ENCODE peak calls at places on chromosomes 13 and 19, in seven cellular contexts. One of them, this sample, is unnamed.

GRCh38 chr19:40607311-40607871 is 6.2 kb downstream of the LTBP4 start:
- DNase-seq in choroid plexus epithelial cell: no peak
- DNase-seq in colonic mucosa: peak; percentile 89
- DNase-seq in tibial artery: peak; percentile 69
- DNase-seq in cardiac fibroblast: no peak
- DNase-seq in bronchial epithelial cell: no peak
- DNase-seq in body of pancreas: no peak
- DNase-seq in this sample: no peak

GRCh38 chr19:50893047-50893737 is 18.0 kb downstream of the KLK4 start:
- DNase-seq in choroid plexus epithelial cell: no peak
- DNase-seq in colonic mucosa: no peak
- DNase-seq in tibial artery: no peak
- DNase-seq in cardiac fibroblast: no peak
- DNase-seq in bronchial epithelial cell: no peak
- DNase-seq in body of pancreas: peak; percentile 15
- DNase-seq in this sample: no peak

GRCh38 chr13:94433055-94433947 is 46.2 kb downstream of the DCT start:
- DNase-seq in choroid plexus epithelial cell: no peak
- DNase-seq in colonic mucosa: no peak
- DNase-seq in tibial artery: no peak
- DNase-seq in cardiac fibroblast: no peak
- DNase-seq in bronchial epithelial cell: peak; percentile 21
- DNase-seq in body of pancreas: no peak
- DNase-seq in this sample: no peak

GRCh38 chr19:16829822-16830289 is 658 bp downstream of the SIN3B start:
- DNase-seq in choroid plexus epithelial cell: no peak
- DNase-seq in colonic mucosa: no peak
- DNase-seq in tibial artery: no peak
- DNase-seq in cardiac fibroblast: no peak
- DNase-seq in bronchial epithelial cell: no peak
- DNase-seq in body of pancreas: no peak
- DNase-seq in this sample: no peak

GRCh38 chr13:39684531-39685137 is 29.2 kb downstream of the COG6 start:
- DNase-seq in choroid plexus epithelial cell: peak; percentile 72
- DNase-seq in colonic mucosa: no peak
- DNase-seq in tibial artery: no peak
- DNase-seq in cardiac fibroblast: peak; percentile 70
- DNase-seq in bronchial epithelial cell: peak; percentile 56
- DNase-seq in body of pancreas: no peak
- DNase-seq in this sample: no peak

GRCh38 chr13:110853235-110853721 is 61.6 kb downstream of the ANKRD10 start:
- DNase-seq in choroid plexus epithelial cell: peak; percentile 76
- DNase-seq in colonic mucosa: no peak
- DNase-seq in tibial artery: no peak
- DNase-seq in cardiac fibroblast: peak; percentile 47
- DNase-seq in bronchial epithelial cell: no peak
- DNase-seq in body of pancreas: no peak
- DNase-seq in this sample: no peak

GRCh38 chr13:79901336-79901735 is 420.4 kb downstream of the NDFIP2 start:
- DNase-seq in choroid plexus epithelial cell: peak; percentile 58
- DNase-seq in colonic mucosa: no peak
- DNase-seq in tibial artery: no peak
- DNase-seq in cardiac fibroblast: peak; percentile 48
- DNase-seq in bronchial epithelial cell: no peak
- DNase-seq in body of pancreas: no peak
- DNase-seq in this sample: no peak

GRCh38 chr13:67094078-67094477 is 136.1 kb downstream of the PCDH9 start:
- DNase-seq in choroid plexus epithelial cell: no peak
- DNase-seq in colonic mucosa: no peak
- DNase-seq in tibial artery: no peak
- DNase-seq in cardiac fibroblast: no peak
- DNase-seq in bronchial epithelial cell: no peak
- DNase-seq in body of pancreas: no peak
- DNase-seq in this sample: no peak

DNA sequence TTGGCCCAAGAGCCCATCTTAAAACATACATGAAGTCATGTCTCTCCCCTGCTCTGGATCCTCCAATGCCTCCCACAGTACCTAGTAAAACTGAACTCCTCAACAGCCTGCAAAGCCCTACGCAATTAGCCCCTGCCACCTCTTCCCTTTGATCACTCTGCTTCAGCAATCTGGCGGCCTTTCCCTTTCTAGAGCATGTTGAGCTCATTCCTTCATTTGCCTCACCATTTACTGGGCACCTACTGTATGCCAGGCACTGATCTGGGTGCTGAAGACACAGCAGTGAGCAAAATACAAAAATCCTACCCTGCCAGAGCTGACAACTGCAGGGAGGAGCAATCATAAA is 2.9 kb downstream of the KEAP1 start:
- DNase-seq in choroid plexus epithelial cell: no peak
- DNase-seq in colonic mucosa: no peak
- DNase-seq in tibial artery: no peak
- DNase-seq in cardiac fibroblast: no peak
- DNase-seq in bronchial epithelial cell: no peak
- DNase-seq in body of pancreas: no peak
- DNase-seq in this sample: no peak
- H3K4me3 ChIP-seq in choroid plexus epithelial cell: no peak overlapping the region
- H3K4me3 ChIP-seq in colonic mucosa: no peak overlapping the region
- H3K4me3 ChIP-seq in tibial artery: no peak overlapping the region
- H3K4me3 ChIP-seq in cardiac fibroblast: no peak overlapping the region
- H3K4me3 ChIP-seq in bronchial epithelial cell: no peak overlapping the region
- H3K4me3 ChIP-seq in body of pancreas: no peak overlapping the region
- H3K4me3 ChIP-seq in this sample: no peak overlapping the region

DNA sequence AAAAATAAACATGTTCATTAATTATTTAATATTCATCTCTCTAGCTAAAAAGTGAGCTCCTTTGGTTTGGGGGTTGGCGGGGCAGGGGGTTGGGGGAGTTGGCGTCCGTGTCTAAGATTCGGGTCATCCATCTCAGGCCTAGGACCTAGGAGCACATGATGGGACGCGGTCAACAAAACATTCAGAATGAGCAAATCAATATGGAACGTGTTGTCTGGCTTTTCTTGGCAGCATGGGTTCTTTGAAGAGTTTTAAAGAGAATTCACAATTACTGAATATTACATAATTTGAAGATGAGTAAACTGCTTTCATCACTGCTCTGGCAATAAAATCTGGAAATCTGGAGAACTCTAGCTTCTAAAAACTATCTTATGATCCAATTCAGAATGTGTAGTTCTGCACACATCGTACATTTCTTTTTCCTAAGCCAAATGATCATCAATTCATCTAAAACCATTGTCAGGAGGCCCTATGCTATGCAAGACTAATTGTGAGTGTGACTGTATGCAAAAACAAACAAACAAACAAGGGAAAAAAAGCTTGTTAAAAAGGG is 5.4 kb upstream of the ARGLU1 start:
- DNase-seq in choroid plexus epithelial cell: no peak
- DNase-seq in colonic mucosa: no peak
- DNase-seq in tibial artery: no peak
- DNase-seq in cardiac fibroblast: peak; percentile 87
- DNase-seq in bronchial epithelial cell: no peak
- DNase-seq in body of pancreas: no peak
- DNase-seq in this sample: peak; percentile 61
- TF ChIP-seq CTCF in choroid plexus epithelial cell: no peak
- TF ChIP-seq CTCF in colonic mucosa: no peak
- TF ChIP-seq CTCF in tibial artery: no peak
- TF ChIP-seq CTCF in cardiac fibroblast: no peak
- TF ChIP-seq CTCF in bronchial epithelial cell: no peak
- TF ChIP-seq CTCF in body of pancreas: no peak
- TF ChIP-seq CTCF in this sample: no peak

DNA sequence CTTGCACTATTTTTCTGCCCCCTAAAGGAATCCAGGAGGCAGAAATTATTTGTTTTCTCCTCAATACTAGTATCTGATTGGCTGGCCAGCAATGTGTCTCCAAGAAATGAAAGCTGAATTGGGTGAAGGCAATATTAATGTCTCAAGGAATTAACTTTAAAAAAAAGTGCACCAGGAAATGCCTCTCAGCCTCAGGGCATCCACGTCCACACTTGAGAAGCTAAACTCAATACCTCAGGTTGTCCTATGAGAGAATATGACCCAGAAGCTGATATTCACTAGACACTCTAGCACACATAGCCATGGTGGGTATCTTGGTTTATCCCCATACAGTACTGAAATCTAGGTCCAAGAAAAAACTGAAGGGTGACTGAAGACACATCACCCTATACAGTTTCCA is 2.1 kb downstream of the ZNF91 start:
- DNase-seq in choroid plexus epithelial cell: peak; percentile 53
- DNase-seq in colonic mucosa: no peak
- DNase-seq in tibial artery: no peak
- DNase-seq in cardiac fibroblast: peak; percentile 28
- DNase-seq in bronchial epithelial cell: peak; percentile 7
- DNase-seq in body of pancreas: no peak
- DNase-seq in this sample: no peak
- H3K4me3 ChIP-seq in choroid plexus epithelial cell: no peak overlapping the region
- H3K4me3 ChIP-seq in colonic mucosa: no peak overlapping the region
- H3K4me3 ChIP-seq in tibial artery: no peak overlapping the region
- H3K4me3 ChIP-seq in cardiac fibroblast: no peak overlapping the region
- H3K4me3 ChIP-seq in bronchial epithelial cell: no peak overlapping the region
- H3K4me3 ChIP-seq in body of pancreas: no peak overlapping the region
- H3K4me3 ChIP-seq in this sample: no peak overlapping the region

GRCh38 chr19:2426661-2427322 is 594 bp downstream of the TIMM13 start:
- DNase-seq in choroid plexus epithelial cell: peak; percentile 35
- DNase-seq in colonic mucosa: peak; percentile 58
- DNase-seq in tibial artery: no peak
- DNase-seq in cardiac fibroblast: peak; percentile 38
- DNase-seq in bronchial epithelial cell: no peak
- DNase-seq in body of pancreas: peak; percentile 44
- DNase-seq in this sample: no peak
- TF ChIP-seq CTCF in choroid plexus epithelial cell: no peak
- TF ChIP-seq CTCF in colonic mucosa: no peak
- TF ChIP-seq CTCF in tibial artery: no peak
- TF ChIP-seq CTCF in cardiac fibroblast: no peak
- TF ChIP-seq CTCF in bronchial epithelial cell: peak; percentile 4
- TF ChIP-seq CTCF in body of pancreas: no peak
- TF ChIP-seq CTCF in this sample: no peak

DNA sequence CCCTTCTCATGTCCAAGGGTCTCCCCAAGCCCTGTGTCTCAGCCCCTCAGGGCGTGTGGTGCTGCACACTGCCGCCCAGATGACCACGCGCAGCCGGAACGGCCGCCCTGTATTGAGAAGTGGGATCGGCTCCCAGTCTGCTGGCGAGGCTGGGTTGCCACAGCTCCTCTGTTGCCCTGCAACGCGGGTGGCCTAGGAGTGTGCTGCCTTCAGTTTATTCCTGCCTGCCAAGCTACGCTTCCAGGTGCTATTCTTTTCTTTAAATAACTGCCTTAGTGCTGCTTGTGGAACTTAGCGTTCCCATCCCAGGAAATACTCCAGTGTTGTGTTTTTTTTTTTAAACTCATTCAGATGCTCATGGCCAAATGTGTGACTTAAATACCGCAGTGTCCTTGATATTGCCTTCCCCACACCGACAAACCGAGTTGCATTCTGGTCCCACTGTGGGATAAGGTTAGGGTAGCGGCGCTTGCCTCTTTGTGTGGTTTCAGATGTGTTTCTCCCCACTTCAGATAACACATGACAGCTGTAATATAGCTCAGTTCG is 16.6 kb downstream of the ACTN4 start:
- DNase-seq in choroid plexus epithelial cell: no peak
- DNase-seq in colonic mucosa: no peak
- DNase-seq in tibial artery: peak; percentile 91
- DNase-seq in cardiac fibroblast: no peak
- DNase-seq in bronchial epithelial cell: no peak
- DNase-seq in body of pancreas: no peak
- DNase-seq in this sample: no peak
- H3K4me3 ChIP-seq in choroid plexus epithelial cell: no peak overlapping the region
- H3K4me3 ChIP-seq in colonic mucosa: no peak overlapping the region
- H3K4me3 ChIP-seq in tibial artery: peak overlapping the region; percentile 30
- H3K4me3 ChIP-seq in cardiac fibroblast: no peak overlapping the region
- H3K4me3 ChIP-seq in bronchial epithelial cell: no peak overlapping the region
- H3K4me3 ChIP-seq in body of pancreas: no peak overlapping the region
- H3K4me3 ChIP-seq in this sample: no peak overlapping the region

This sample was measured in AG09309.